ENCODE peak calls at places on chromosomes 4 and X, in ten cellular contexts. C, T, U, M, K, A, L, X, F and Y are unnamed samples.

GRCh38 chr4:72305620-72306019 is 263.4 kb downstream of the ADAMTS3 start:
- DNase-seq in C (no peak), T (no peak), U (no peak), M (no peak), K (no peak), A (no peak), L (no peak), X (no peak), F (no peak), Y (no peak)

GRCh38 chr4:57633212-57633859 is 523.2 kb upstream of the IGFBP7 start:
- DNase-seq in C (no peak), T (no peak), U (no peak), M (no peak), K (no peak), A (no peak), L (no peak), X (no peak), F (no peak), Y (no peak)

GRCh38 chrX:69457756-69458155 is 46.4 kb upstream of the NALF2 start:
- DNase-seq in C (no peak), T (no peak), U (no peak), M (no peak), K (no peak), A (no peak), L (no peak), X (no peak), F (no peak), Y (no peak)

GRCh38 chrX:124211312-124211942 is 121.0 kb upstream of the TEX13D start:
- DNase-seq in C (no peak), T (no peak), U (no peak), M (no peak), K (no peak), A (no peak), L (peak; percentile 15), X (no peak), F (peak; percentile 14), Y (no peak)

GRCh38 chr4:22512306-22512705 is 3.6 kb downstream of the ADGRA3 start:
- DNase-seq in C (no peak), T (no peak), U (no peak), M (no peak), K (no peak), A (no peak), L (no peak), X (no peak), F (no peak), Y (no peak)

GRCh38 chrX:77441479-77441878 is 5.7 kb upstream of the FGF16 start:
- DNase-seq in C (no peak), T (no peak), U (no peak), M (no peak), K (no peak), A (no peak), L (no peak), X (no peak), F (no peak), Y (no peak)

GRCh38 chrX:96182366-96182765 is 502.3 kb upstream of the DIAPH2 start:
- DNase-seq in C (no peak), T (no peak), U (peak; percentile 33), M (no peak), K (no peak), A (no peak), L (peak; percentile 2), X (no peak), F (peak; percentile 35), Y (no peak)

GRCh38 chr4:113499696-113500095 is 261.8 kb downstream of the CAMK2D start:
- DNase-seq in C (no peak), T (no peak), U (no peak), M (no peak), K (no peak), A (no peak), L (peak; percentile 75), X (peak; percentile 3), F (no peak), Y (no peak)

GRCh38 chrX:41580423-41581064 is 108.2 kb upstream of the GPR34 start:
- DNase-seq in C (no peak), T (no peak), U (no peak), M (no peak), K (no peak), A (no peak), L (no peak), X (no peak), F (no peak), Y (no peak)

GRCh38 chr4:112403072-112403945 is 106.1 kb downstream of the ALPK1 start:
- DNase-seq in C (no peak), T (no peak), U (no peak), M (no peak), K (no peak), A (no peak), L (no peak), X (no peak), F (no peak), Y (no peak)

GRCh38 chr4:83768146-83768545 is 232.2 kb downstream of the GPAT3 start:
- DNase-seq in C (no peak), T (no peak), U (no peak), M (no peak), K (no peak), A (no peak), L (no peak), X (no peak), F (no peak), Y (no peak)

GRCh38 chrX:53683556-53684414 is 2.7 kb downstream of the HUWE1 start:
- DNase-seq in C (peak; percentile 87), T (peak; percentile 87), U (peak; percentile 82), M (peak; percentile 96), K (peak; percentile 85), A (peak; percentile 84), L (peak; percentile 97), X (peak; percentile 23), F (peak; percentile 98), Y (peak; percentile 95)

GRCh38 chr4:1239949-1240305 is 9.0 kb downstream of the CTBP1 start:
- DNase-seq in C (no peak), T (peak; percentile 5), U (no peak), M (no peak), K (no peak), A (peak; percentile 25), L (no peak), X (no peak), F (no peak), Y (no peak)

GRCh38 chr4:130238121-130238520 is 1142.2 kb downstream of the C4orf33 start:
- DNase-seq in C (no peak), T (no peak), U (no peak), M (no peak), K (no peak), A (no peak), L (peak; percentile 3), X (no peak), F (no peak), Y (no peak)

GRCh38 chr4:182600093-182600492 is 317.1 kb downstream of the DCTD start:
- DNase-seq in C (no peak), T (no peak), U (no peak), M (no peak), K (no peak), A (no peak), L (peak; percentile 65), X (no peak), F (no peak), Y (no peak)

GRCh38 chrX:72057331-72057730 is 74.4 kb downstream of the RTL5 start:
- DNase-seq in C (no peak), T (no peak), U (no peak), M (no peak), K (no peak), A (no peak), L (no peak), X (no peak), F (no peak), Y (no peak)

GRCh38 chr4:39814403-39815185 is 116.7 kb downstream of the UBE2K start:
- DNase-seq in C (no peak), T (no peak), U (peak; percentile 13), M (no peak), K (peak; percentile 25), A (no peak), L (no peak), X (no peak), F (no peak), Y (no peak)

GRCh38 chrX:47201545-47201944 is 7.9 kb downstream of the UBA1 start:
- DNase-seq in C (no peak), T (no peak), U (no peak), M (no peak), K (no peak), A (no peak), L (no peak), X (no peak), F (no peak), Y (no peak)

GRCh38 chrX:107659286-107659685 is 31.0 kb downstream of the PRPS1 start:
- DNase-seq in C (no peak), T (no peak), U (no peak), M (no peak), K (no peak), A (no peak), L (no peak), X (no peak), F (no peak), Y (no peak)

GRCh38 chrX:34503119-34503518 is 154.0 kb downstream of the TMEM47 start:
- DNase-seq in C (no peak), T (no peak), U (no peak), M (no peak), K (no peak), A (no peak), L (no peak), X (no peak), F (no peak), Y (no peak)

GRCh38 chr4:150248181-150248580 is 169.9 kb downstream of the DCLK2 start:
- DNase-seq in C (no peak), T (no peak), U (no peak), M (no peak), K (no peak), A (no peak), L (no peak), X (no peak), F (no peak), Y (no peak)

GRCh38 chr4:174449152-174449551 is 73.1 kb downstream of the HPGD start:
- DNase-seq in C (no peak), T (no peak), U (no peak), M (no peak), K (no peak), A (no peak), L (no peak), X (no peak), F (no peak), Y (no peak)

GRCh38 chr4:123398151-123398802 is 1.7 kb downstream of the SPRY1 start:
- DNase-seq in C (peak; percentile 30), T (peak; percentile 65), U (peak; percentile 76), M (peak; percentile 38), K (peak; percentile 62), A (peak; percentile 54), L (peak; percentile 37), X (no peak), F (peak; percentile 3), Y (peak; percentile 89)

GRCh38 chr4:4347585-4347984 is 39.3 kb upstream of the NSG1 start:
- DNase-seq in C (no peak), T (no peak), U (no peak), M (no peak), K (no peak), A (no peak), L (no peak), X (no peak), F (no peak), Y (no peak)